ENCODE peak calls at places on chromosomes 13 and 19, in nine cellular contexts. One of them, this sample, is unnamed. For H3K36me3, the result is how much of the 10 kb centered on the place peaks cover.

GRCh38 chr19:13062317-13062716 is 40.3 kb downstream of the LYL1 start:
- DNase-seq in CD8-positive, alpha-beta T cell: no peak
- DNase-seq in ascending aorta: no peak
- DNase-seq in neural progenitor cell: no peak
- DNase-seq in mesendoderm: no peak
- DNase-seq in PC-9: no peak
- DNase-seq in astrocyte: no peak
- DNase-seq in GM23338: no peak
- DNase-seq in effector memory CD4-positive, alpha-beta T cell: no peak
- DNase-seq in this sample: no peak

GRCh38 chr19:45428385-45429231 is 4.9 kb upstream of the ERCC1 start:
- DNase-seq in CD8-positive, alpha-beta T cell: no peak
- DNase-seq in ascending aorta: no peak
- DNase-seq in neural progenitor cell: peak
- DNase-seq in mesendoderm: peak
- DNase-seq in PC-9: no peak
- DNase-seq in astrocyte: no peak
- DNase-seq in GM23338: peak
- DNase-seq in effector memory CD4-positive, alpha-beta T cell: no peak
- DNase-seq in this sample: no peak

GRCh38 chr19:8552810-8553209 is 24.4 kb downstream of the MYO1F start:
- DNase-seq in CD8-positive, alpha-beta T cell: no peak
- DNase-seq in ascending aorta: no peak
- DNase-seq in neural progenitor cell: peak
- DNase-seq in mesendoderm: peak
- DNase-seq in PC-9: no peak
- DNase-seq in astrocyte: peak
- DNase-seq in GM23338: peak
- DNase-seq in effector memory CD4-positive, alpha-beta T cell: no peak
- DNase-seq in this sample: no peak

GRCh38 chr13:60384911-60385310 is 12.1 kb upstream of the TDRD3 start:
- DNase-seq in CD8-positive, alpha-beta T cell: no peak
- DNase-seq in ascending aorta: no peak
- DNase-seq in neural progenitor cell: no peak
- DNase-seq in mesendoderm: no peak
- DNase-seq in PC-9: no peak
- DNase-seq in astrocyte: no peak
- DNase-seq in GM23338: no peak
- DNase-seq in effector memory CD4-positive, alpha-beta T cell: no peak
- DNase-seq in this sample: no peak

GRCh38 chr13:109989686-109990085 is 203.3 kb upstream of the IRS2 start:
- DNase-seq in CD8-positive, alpha-beta T cell: no peak
- DNase-seq in ascending aorta: no peak
- DNase-seq in neural progenitor cell: no peak
- DNase-seq in mesendoderm: no peak
- DNase-seq in PC-9: no peak
- DNase-seq in astrocyte: peak
- DNase-seq in GM23338: no peak
- DNase-seq in effector memory CD4-positive, alpha-beta T cell: no peak
- DNase-seq in this sample: no peak

GRCh38 chr13:72952529-72953141 is 106.2 kb upstream of the KLF5 start:
- DNase-seq in CD8-positive, alpha-beta T cell: no peak
- DNase-seq in ascending aorta: no peak
- DNase-seq in neural progenitor cell: no peak
- DNase-seq in mesendoderm: peak
- DNase-seq in PC-9: no peak
- DNase-seq in astrocyte: no peak
- DNase-seq in GM23338: peak
- DNase-seq in effector memory CD4-positive, alpha-beta T cell: no peak
- DNase-seq in this sample: no peak

GRCh38 chr19:13102416-13102665 is 317 bp downstream of the LYL1 start:
- DNase-seq in CD8-positive, alpha-beta T cell: no peak
- DNase-seq in ascending aorta: no peak
- DNase-seq in neural progenitor cell: no peak
- DNase-seq in mesendoderm: no peak
- DNase-seq in PC-9: no peak
- DNase-seq in astrocyte: no peak
- DNase-seq in GM23338: no peak
- DNase-seq in effector memory CD4-positive, alpha-beta T cell: no peak
- DNase-seq in this sample: no peak

GRCh38 chr19:13600091-13600490 is 93.8 kb upstream of the CACNA1A start:
- DNase-seq in CD8-positive, alpha-beta T cell: no peak
- DNase-seq in ascending aorta: no peak
- DNase-seq in neural progenitor cell: no peak
- DNase-seq in mesendoderm: no peak
- DNase-seq in PC-9: no peak
- DNase-seq in astrocyte: no peak
- DNase-seq in GM23338: no peak
- DNase-seq in effector memory CD4-positive, alpha-beta T cell: no peak
- DNase-seq in this sample: no peak

GRCh38 chr19:58021541-58022282 is 12.1 kb upstream of the ZSCAN1 start:
- DNase-seq in CD8-positive, alpha-beta T cell: no peak
- DNase-seq in ascending aorta: no peak
- DNase-seq in neural progenitor cell: peak
- DNase-seq in mesendoderm: peak
- DNase-seq in PC-9: peak
- DNase-seq in astrocyte: peak
- DNase-seq in GM23338: peak
- DNase-seq in effector memory CD4-positive, alpha-beta T cell: peak
- DNase-seq in this sample: peak

GRCh38 chr19:11463391-11463790 is 17.5 kb downstream of the ELAVL3 start:
- DNase-seq in CD8-positive, alpha-beta T cell: no peak
- DNase-seq in ascending aorta: no peak
- DNase-seq in neural progenitor cell: no peak
- DNase-seq in mesendoderm: no peak
- DNase-seq in PC-9: no peak
- DNase-seq in astrocyte: no peak
- DNase-seq in GM23338: no peak
- DNase-seq in effector memory CD4-positive, alpha-beta T cell: no peak
- DNase-seq in this sample: no peak

GRCh38 chr19:19059018-19059836 is 4.6 kb upstream of the SLC25A42 start:
- DNase-seq in CD8-positive, alpha-beta T cell: no peak
- DNase-seq in ascending aorta: no peak
- DNase-seq in neural progenitor cell: no peak
- DNase-seq in mesendoderm: no peak
- DNase-seq in PC-9: no peak
- DNase-seq in astrocyte: no peak
- DNase-seq in GM23338: no peak
- DNase-seq in effector memory CD4-positive, alpha-beta T cell: no peak
- DNase-seq in this sample: no peak

GRCh38 chr19:8446055-8446709 is 1.4 kb downstream of the HNRNPM start:
- DNase-seq in CD8-positive, alpha-beta T cell: no peak
- DNase-seq in ascending aorta: no peak
- DNase-seq in neural progenitor cell: no peak
- DNase-seq in mesendoderm: no peak
- DNase-seq in PC-9: no peak
- DNase-seq in astrocyte: no peak
- DNase-seq in GM23338: no peak
- DNase-seq in effector memory CD4-positive, alpha-beta T cell: no peak
- DNase-seq in this sample: no peak

GRCh38 chr19:13099073-13099999 is 3.3 kb downstream of the LYL1 start:
- DNase-seq in CD8-positive, alpha-beta T cell: peak
- DNase-seq in ascending aorta: no peak
- DNase-seq in neural progenitor cell: peak
- DNase-seq in mesendoderm: peak
- DNase-seq in PC-9: no peak
- DNase-seq in astrocyte: no peak
- DNase-seq in GM23338: peak
- DNase-seq in effector memory CD4-positive, alpha-beta T cell: peak
- DNase-seq in this sample: no peak

GRCh38 chr13:88071371-88071770 is 400.2 kb downstream of the SLITRK5 start:
- DNase-seq in CD8-positive, alpha-beta T cell: no peak
- DNase-seq in ascending aorta: no peak
- DNase-seq in neural progenitor cell: no peak
- DNase-seq in mesendoderm: no peak
- DNase-seq in PC-9: no peak
- DNase-seq in astrocyte: no peak
- DNase-seq in GM23338: no peak
- DNase-seq in effector memory CD4-positive, alpha-beta T cell: no peak
- DNase-seq in this sample: no peak

GRCh38 chr19:2266183-2266993 is 10.2 kb upstream of the JSRP1 start:
- DNase-seq in CD8-positive, alpha-beta T cell: no peak
- DNase-seq in ascending aorta: peak
- DNase-seq in neural progenitor cell: no peak
- DNase-seq in mesendoderm: no peak
- DNase-seq in PC-9: no peak
- DNase-seq in astrocyte: peak
- DNase-seq in GM23338: no peak
- DNase-seq in effector memory CD4-positive, alpha-beta T cell: no peak
- DNase-seq in this sample: no peak

GRCh38 chr19:14553042-14553938 is 18.6 kb downstream of the NDUFB7 start:
- DNase-seq in CD8-positive, alpha-beta T cell: no peak
- DNase-seq in ascending aorta: no peak
- DNase-seq in neural progenitor cell: no peak
- DNase-seq in mesendoderm: no peak
- DNase-seq in PC-9: no peak
- DNase-seq in astrocyte: no peak
- DNase-seq in GM23338: no peak
- DNase-seq in effector memory CD4-positive, alpha-beta T cell: no peak
- DNase-seq in this sample: no peak

GRCh38 chr13:106213028-106213427 is 322.4 kb downstream of the EFNB2 start:
- DNase-seq in CD8-positive, alpha-beta T cell: no peak
- DNase-seq in ascending aorta: no peak
- DNase-seq in neural progenitor cell: peak
- DNase-seq in mesendoderm: no peak
- DNase-seq in PC-9: no peak
- DNase-seq in astrocyte: no peak
- DNase-seq in GM23338: peak
- DNase-seq in effector memory CD4-positive, alpha-beta T cell: no peak
- DNase-seq in this sample: no peak

GRCh38 chr13:98687319-98687718 is 65.2 kb downstream of the SLC15A1 start:
- DNase-seq in CD8-positive, alpha-beta T cell: no peak
- DNase-seq in ascending aorta: no peak
- DNase-seq in neural progenitor cell: no peak
- DNase-seq in mesendoderm: no peak
- DNase-seq in PC-9: no peak
- DNase-seq in astrocyte: no peak
- DNase-seq in GM23338: no peak
- DNase-seq in effector memory CD4-positive, alpha-beta T cell: no peak
- DNase-seq in this sample: no peak

DNA sequence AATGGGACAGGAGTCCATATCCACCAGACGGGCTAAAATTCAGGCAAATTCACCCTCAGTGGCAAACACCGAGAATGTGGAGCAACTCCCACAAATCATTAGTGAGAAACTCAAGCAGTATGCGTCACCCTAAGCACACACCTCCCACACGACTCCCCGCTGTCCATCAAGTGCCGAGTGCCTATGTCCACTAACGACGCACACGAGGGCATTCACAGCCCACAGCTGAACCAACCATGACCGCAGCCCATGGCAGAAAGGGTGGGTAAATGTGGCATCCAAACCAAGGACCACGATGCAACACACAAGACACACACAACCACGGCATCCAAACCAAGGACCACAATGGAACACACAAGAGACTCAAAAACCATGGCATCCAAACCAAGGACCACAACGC is 22.0 kb downstream of the MIER2 start:
- DNase-seq in CD8-positive, alpha-beta T cell: no peak
- DNase-seq in ascending aorta: no peak
- DNase-seq in neural progenitor cell: no peak
- DNase-seq in mesendoderm: no peak
- DNase-seq in PC-9: no peak
- DNase-seq in astrocyte: no peak
- DNase-seq in GM23338: no peak
- DNase-seq in effector memory CD4-positive, alpha-beta T cell: no peak
- DNase-seq in this sample: no peak
- H3K36me3 ChIP-seq in CD8-positive, alpha-beta T cell: under half
- H3K36me3 ChIP-seq in ascending aorta: under half
- H3K36me3 ChIP-seq in neural progenitor cell: under half
- H3K36me3 ChIP-seq in mesendoderm: under half
- H3K36me3 ChIP-seq in PC-9: under half
- H3K36me3 ChIP-seq in astrocyte: under half
- H3K36me3 ChIP-seq in GM23338: under half
- H3K36me3 ChIP-seq in effector memory CD4-positive, alpha-beta T cell: under half
- H3K36me3 ChIP-seq in this sample: under half

DNA sequence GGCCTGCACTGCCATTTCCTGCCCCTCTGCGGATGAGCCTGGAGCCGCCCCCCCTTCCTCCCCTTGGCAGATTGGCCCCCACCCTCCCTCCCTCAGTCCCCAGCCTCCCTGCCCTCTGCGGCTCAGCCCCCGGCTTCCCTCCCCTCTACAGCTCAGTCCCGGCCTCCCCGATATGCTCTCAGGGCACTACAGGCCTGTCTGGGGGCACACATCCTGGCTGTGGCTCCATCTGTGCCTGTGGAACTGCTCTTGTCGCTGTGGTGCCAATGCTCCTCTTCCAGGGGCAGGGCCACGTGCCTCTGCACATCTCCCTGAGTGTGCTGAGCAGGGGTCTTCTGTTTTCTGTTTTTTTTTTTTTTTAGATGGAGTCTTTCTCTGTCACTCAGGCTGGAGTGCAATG is 39.0 kb downstream of the ADPRHL1 start:
- DNase-seq in CD8-positive, alpha-beta T cell: no peak
- DNase-seq in ascending aorta: no peak
- DNase-seq in neural progenitor cell: no peak
- DNase-seq in mesendoderm: no peak
- DNase-seq in PC-9: no peak
- DNase-seq in astrocyte: no peak
- DNase-seq in GM23338: no peak
- DNase-seq in effector memory CD4-positive, alpha-beta T cell: no peak
- DNase-seq in this sample: no peak
- H3K27ac ChIP-seq in CD8-positive, alpha-beta T cell: no peak
- H3K27ac ChIP-seq in ascending aorta: peak
- H3K27ac ChIP-seq in neural progenitor cell: no peak
- H3K27ac ChIP-seq in mesendoderm: no peak
- H3K27ac ChIP-seq in PC-9: no peak
- H3K27ac ChIP-seq in astrocyte: no peak
- H3K27ac ChIP-seq in GM23338: no peak
- H3K27ac ChIP-seq in effector memory CD4-positive, alpha-beta T cell: no peak
- H3K27ac ChIP-seq in this sample: no peak

DNA sequence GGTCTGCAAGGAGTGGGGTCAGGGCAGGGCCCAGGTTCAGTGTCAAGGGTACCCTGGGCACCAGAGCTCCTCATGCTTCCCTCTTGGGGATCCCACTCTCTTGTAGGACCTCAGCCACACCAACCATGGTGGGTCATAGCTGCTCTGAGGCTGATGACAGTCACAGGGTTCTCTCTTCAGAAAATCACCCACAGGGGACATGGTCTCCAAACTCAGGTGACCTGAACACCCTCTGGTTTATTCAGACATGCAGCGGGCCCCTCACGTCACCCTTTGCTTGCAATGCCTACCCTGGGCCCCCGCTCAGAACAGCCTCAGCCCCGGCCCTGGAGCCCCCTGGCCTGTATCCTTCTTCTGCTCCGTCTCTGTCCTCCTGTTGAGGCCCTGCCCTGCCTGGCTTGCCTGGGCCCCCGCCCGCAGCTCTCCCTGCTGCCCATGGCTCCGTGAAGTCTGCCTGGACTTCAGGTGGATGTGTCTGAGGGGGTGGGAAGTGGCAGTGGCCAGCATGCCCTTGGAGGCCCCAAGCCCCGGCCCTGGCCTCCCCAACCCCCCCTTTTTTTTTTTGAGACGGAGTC is 20.4 kb downstream of the CHERP start:
- DNase-seq in CD8-positive, alpha-beta T cell: no peak
- DNase-seq in ascending aorta: no peak
- DNase-seq in neural progenitor cell: no peak
- DNase-seq in mesendoderm: no peak
- DNase-seq in PC-9: no peak
- DNase-seq in astrocyte: no peak
- DNase-seq in GM23338: no peak
- DNase-seq in effector memory CD4-positive, alpha-beta T cell: no peak
- DNase-seq in this sample: no peak
- H3K36me3 ChIP-seq in CD8-positive, alpha-beta T cell: half or more
- H3K36me3 ChIP-seq in ascending aorta: half or more
- H3K36me3 ChIP-seq in neural progenitor cell: under half
- H3K36me3 ChIP-seq in mesendoderm: under half
- H3K36me3 ChIP-seq in PC-9: under half
- H3K36me3 ChIP-seq in astrocyte: under half
- H3K36me3 ChIP-seq in GM23338: under half
- H3K36me3 ChIP-seq in effector memory CD4-positive, alpha-beta T cell: half or more
- H3K36me3 ChIP-seq in this sample: half or more

GRCh38 chr13:28316129-28316528 is 177.8 kb downstream of the PAN3 start:
- DNase-seq in CD8-positive, alpha-beta T cell: no peak
- DNase-seq in ascending aorta: no peak
- DNase-seq in neural progenitor cell: peak
- DNase-seq in mesendoderm: no peak
- DNase-seq in PC-9: no peak
- DNase-seq in astrocyte: no peak
- DNase-seq in GM23338: no peak
- DNase-seq in effector memory CD4-positive, alpha-beta T cell: no peak
- DNase-seq in this sample: no peak
- H3K27ac ChIP-seq in CD8-positive, alpha-beta T cell: no peak
- H3K27ac ChIP-seq in ascending aorta: no peak
- H3K27ac ChIP-seq in neural progenitor cell: no peak
- H3K27ac ChIP-seq in mesendoderm: no peak
- H3K27ac ChIP-seq in PC-9: no peak
- H3K27ac ChIP-seq in astrocyte: no peak
- H3K27ac ChIP-seq in GM23338: no peak
- H3K27ac ChIP-seq in effector memory CD4-positive, alpha-beta T cell: no peak
- H3K27ac ChIP-seq in this sample: no peak